ENCODE peak calls at places on chromosomes 16 and 17, in ten cellular contexts. N is GM06990, S is GM12892, Y is cardiac fibroblast, W is ureter, P is AG08395, O is frontal cortex, H is tibial artery, U is EL, A is MCF 10A. I is an unnamed sample.

GRCh38 chr16:84819644-84820304 is at the start of gene CRISPLD2:
- DNase-seq in W (peak; percentile 95), A (peak; percentile 57), N (peak; percentile 74), O (peak; percentile 98), Y (peak; percentile 91), H (peak; percentile 97), U (peak; percentile 92), S (peak; percentile 77), P (peak; percentile 98), I (peak; percentile 84)

GRCh38 chr17:9902116-9902515 is 3.0 kb downstream of the RCVRN start:
- DNase-seq in S (no peak), P (peak; percentile 30), Y (no peak), A (no peak), W (no peak), U (no peak), O (no peak), H (no peak), N (no peak), I (no peak)

GRCh38 chr17:71759422-71760060 is 361.3 kb upstream of the SOX9 start:
- DNase-seq in Y (no peak), H (no peak), N (no peak), P (no peak), W (no peak), U (no peak), A (no peak), S (no peak), O (no peak), I (no peak)

GRCh38 chr16:22188267-22188594 is 17.8 kb upstream of the EEF2K start:
- DNase-seq in Y (no peak), U (no peak), A (no peak), O (no peak), P (no peak), W (no peak), S (no peak), N (no peak), H (no peak), I (no peak)

GRCh38 chr17:63441654-63442053 is 4.5 kb downstream of the CYB561 start:
- DNase-seq in P (no peak), H (no peak), O (no peak), W (no peak), N (no peak), U (no peak), A (no peak), Y (no peak), S (no peak), I (no peak)

GRCh38 chr17:63222655-63223054 is 223.5 kb downstream of the CYB561 start:
- DNase-seq in A (peak; percentile 17), W (no peak), N (no peak), O (no peak), S (no peak), Y (peak; percentile 7), U (peak; percentile 8), P (no peak), H (no peak), I (no peak)

GRCh38 chr16:75789237-75789636 is 62.9 kb upstream of the CPHXL start:
- DNase-seq in A (peak; percentile 69), Y (peak; percentile 64), W (no peak), U (peak; percentile 40), O (peak; percentile 51), H (no peak), P (peak; percentile 66), S (peak; percentile 15), N (no peak), I (peak; percentile 59)

GRCh38 chr16:23836404-23837291 is 865 bp downstream of the PRKCB start:
- DNase-seq in S (no peak), W (no peak), N (peak; percentile 77), H (no peak), P (no peak), A (no peak), O (no peak), U (no peak), Y (no peak), I (peak; percentile 30)

GRCh38 chr16:54460254-54460860 is 173.8 kb upstream of the IRX3 start:
- DNase-seq in W (no peak), P (peak; percentile 27), N (no peak), O (no peak), Y (no peak), H (no peak), A (no peak), S (no peak), U (no peak), I (no peak)

GRCh38 chr16:56525154-56525720 is 5.4 kb upstream of the BBS2 start:
- DNase-seq in N (no peak), Y (peak; percentile 43), O (no peak), W (no peak), A (no peak), S (no peak), P (peak; percentile 62), H (no peak), U (peak; percentile 79), I (no peak)

GRCh38 chr16:82627811-82628339 is 1.1 kb downstream of the CDH13 start:
- DNase-seq in H (peak; percentile 70), P (peak; percentile 32), Y (peak; percentile 45), U (peak; percentile 72), W (no peak), N (no peak), O (no peak), S (no peak), A (peak; percentile 88), I (peak; percentile 27)

GRCh38 chr16:84103678-84104077 is 13.1 kb downstream of the MBTPS1 start:
- DNase-seq in W (no peak), O (no peak), A (peak; percentile 65), H (no peak), Y (peak; percentile 26), S (no peak), N (no peak), P (peak; percentile 27), U (no peak), I (no peak)

GRCh38 chr17:2400474-2400866 is 390 bp downstream of the MNT start:
- DNase-seq in W (no peak), S (no peak), P (no peak), N (no peak), H (peak; percentile 78), Y (peak; percentile 60), A (peak; percentile 61), O (no peak), U (peak; percentile 60), I (peak; percentile 55)